ENCODE peak calls at places on chromosomes 5 and 9, in six cellular contexts. D is neuronal stem cell, B is trophoblast cell, L is H1, Z is IMR-90, O is H9. F is an unnamed sample. For H3K9me3, the result is how much of the 10 kb centered on the place peaks cover.

GRCh38 chr5:78566747-78567449 is 81.7 kb downstream of the LHFPL2 start:
- DNase-seq in B (no peak), O (no peak), L (no peak), D (no peak), Z (peak), F (no peak)

GRCh38 chr5:143248822-143249579 is 154.5 kb downstream of the NR3C1 start:
- DNase-seq in L (no peak), O (no peak), B (no peak), Z (peak), D (no peak), F (peak)

GRCh38 chr5:39270172-39270848 is 50.9 kb upstream of the FYB1 start:
- DNase-seq in D (no peak), O (no peak), L (no peak), B (no peak), Z (no peak), F (no peak)

GRCh38 chr5:173547579-173547978 is 68.9 kb downstream of the BOD1 start:
- DNase-seq in L (no peak), Z (peak), B (no peak), D (no peak), O (no peak), F (peak)

GRCh38 chr5:42598311-42598710 is 158.3 kb upstream of the CCDC152 start:
- DNase-seq in B (no peak), Z (no peak), O (no peak), D (no peak), L (no peak), F (no peak)

GRCh38 chr9:121736964-121737462 is 85.6 kb downstream of the DAB2IP start:
- DNase-seq in Z (no peak), D (no peak), L (no peak), O (peak), B (peak), F (no peak)

GRCh38 chr5:148739023-148739422 is 84.7 kb upstream of the HTR4 start:
- DNase-seq in B (no peak), O (no peak), D (no peak), L (no peak), Z (no peak), F (no peak)

GRCh38 chr9:16687678-16688369 is 182.6 kb downstream of the BNC2 start:
- DNase-seq in B (no peak), O (no peak), L (no peak), D (no peak), Z (peak), F (peak)

GRCh38 chr9:28774433-28775029 is 1201.2 kb upstream of the C9orf72 start:
- DNase-seq in D (peak), L (no peak), Z (peak), O (no peak), B (no peak), F (peak)

GRCh38 chr9:126225611-126226609 is 100.7 kb upstream of the MVB12B start:
- DNase-seq in D (no peak), L (no peak), O (peak), B (no peak), Z (no peak), F (no peak)

GRCh38 chr9:89813482-89813881 is 208.7 kb downstream of the GADD45G start:
- DNase-seq in O (no peak), Z (no peak), L (no peak), D (no peak), B (no peak), F (no peak)

GRCh38 chr5:158484968-158485367 is 614.7 kb downstream of the EBF1 start:
- DNase-seq in L (no peak), O (no peak), D (no peak), Z (no peak), B (no peak), F (no peak)

GRCh38 chr9:19409406-19410194 is 791 bp downstream of the ACER2 start:
- DNase-seq in Z (no peak), D (no peak), O (peak), L (no peak), B (peak), F (peak)

GRCh38 chr9:85900504-85901201 is 40.3 kb upstream of the NAA35 start:
- DNase-seq in Z (peak), O (peak), B (no peak), L (peak), D (peak), F (peak)

GRCh38 chr5:127006711-127007110 is 23.6 kb downstream of the MARCHF3 start:
- DNase-seq in D (no peak), Z (peak), O (no peak), B (no peak), L (no peak), F (no peak)

GRCh38 chr5:165296401-165297130 is 1791.1 kb downstream of the MAT2B start:
- DNase-seq in L (no peak), D (no peak), Z (no peak), O (no peak), B (peak), F (no peak)

GRCh38 chr9:85344901-85345300 is 396.9 kb downstream of the AGTPBP1 start:
- DNase-seq in O (no peak), B (no peak), L (no peak), D (no peak), Z (no peak), F (no peak)

GRCh38 chr5:83718195-83718825 is 2.3 kb downstream of the HAPLN1 start:
- DNase-seq in B (peak), O (peak), Z (peak), D (peak), L (no peak), F (peak)

GRCh38 chr9:129208191-129209091 is 30.4 kb upstream of the IER5L start:
- DNase-seq in Z (no peak), O (peak), D (no peak), L (peak), B (no peak), F (no peak)

GRCh38 chr9:89455356-89455824 is 42.5 kb downstream of the SEMA4D start:
- DNase-seq in Z (no peak), L (no peak), D (no peak), B (no peak), O (no peak), F (no peak)

GRCh38 chr5:143505934-143506333 is 102.4 kb upstream of the NR3C1 start:
- DNase-seq in B (no peak), O (no peak), Z (no peak), D (no peak), L (no peak), F (no peak)

GRCh38 chr5:95235439-95235982 is 49.4 kb downstream of the MCTP1 start:
- DNase-seq in Z (no peak), L (no peak), O (no peak), D (no peak), B (no peak), F (no peak)

GRCh38 chr5:38149815-38150195 is 108.6 kb upstream of the EGFLAM start:
- DNase-seq in O (no peak), D (no peak), L (no peak), Z (no peak), B (no peak), F (no peak)

GRCh38 chr5:174951151-174951780 is 226.9 kb downstream of the MSX2 start:
- DNase-seq in B (peak), D (peak), L (peak), Z (peak), O (peak), F (peak)

GRCh38 chr5:118791986-118792734 is 196.2 kb downstream of the DTWD2 start:
- DNase-seq in B (no peak), D (peak), O (peak), Z (peak), L (peak), F (peak)

GRCh38 chr5:14109041-14109747 is 33.9 kb upstream of the TRIO start:
- DNase-seq in L (no peak), O (no peak), Z (peak), D (no peak), B (peak), F (peak)

GRCh38 chr9:114276908-114277821 is 45.7 kb upstream of the ORM1 start:
- DNase-seq in L (no peak), O (peak), D (no peak), Z (peak), B (peak), F (peak)

GRCh38 chr5:38738898-38739743 is 106.7 kb upstream of the OSMR start:
- DNase-seq in O (no peak), D (no peak), B (no peak), Z (no peak), L (no peak), F (no peak)

GRCh38 chr9:14343948-14344547 is 30.1 kb upstream of the NFIB start:
- DNase-seq in D (no peak), O (no peak), B (no peak), L (no peak), Z (no peak), F (no peak)

GRCh38 chr9:128729302-128729701 is 5.4 kb upstream of the ZDHHC12 start:
- DNase-seq in Z (no peak), O (no peak), D (no peak), B (no peak), L (no peak), F (no peak)

GRCh38 chr9:105332471-105332870 is 88.0 kb downstream of the SLC44A1 start:
- DNase-seq in B (no peak), O (no peak), L (no peak), D (no peak), Z (peak), F (no peak)

GRCh38 chr5:348726-349125 is 27.2 kb downstream of the AHRR start:
- DNase-seq in Z (no peak), O (no peak), L (no peak), D (no peak), B (no peak), F (no peak)

GRCh38 chr9:71670121-71670520 is 98.2 kb downstream of the CEMIP2 start:
- DNase-seq in Z (no peak), B (no peak), D (no peak), O (no peak), L (no peak), F (no peak)
- H3K9me3 ChIP-seq in Z (under half), B (under half), D (under half), O (under half), L (under half), F (under half)

DNA sequence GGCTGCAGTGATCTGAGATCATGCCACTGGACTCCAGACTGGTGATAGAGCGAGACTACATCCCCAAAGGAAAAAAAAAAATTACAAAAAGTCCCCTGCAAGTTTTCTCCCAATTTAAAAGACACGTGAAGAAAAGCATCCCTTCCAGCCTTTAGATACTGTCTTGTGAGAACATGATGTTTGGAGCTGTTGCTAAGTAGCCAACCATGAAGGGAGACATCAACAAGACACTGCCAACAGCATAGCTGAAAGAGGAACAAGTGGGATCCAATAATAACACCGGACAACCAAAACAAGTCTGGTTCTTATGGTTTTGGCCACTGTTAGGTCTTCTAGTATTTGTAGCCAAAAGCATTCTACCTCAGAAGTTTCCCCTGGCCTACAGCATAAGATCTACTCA is 118.9 kb upstream of the CCDC180 start:
- DNase-seq in L (no peak), Z (no peak), D (no peak), O (no peak), B (no peak), F (no peak)
- H2AK5ac ChIP-seq in L (no peak), Z (no peak), D (no peak), O (no peak), B (no peak), F (no peak)

DNA sequence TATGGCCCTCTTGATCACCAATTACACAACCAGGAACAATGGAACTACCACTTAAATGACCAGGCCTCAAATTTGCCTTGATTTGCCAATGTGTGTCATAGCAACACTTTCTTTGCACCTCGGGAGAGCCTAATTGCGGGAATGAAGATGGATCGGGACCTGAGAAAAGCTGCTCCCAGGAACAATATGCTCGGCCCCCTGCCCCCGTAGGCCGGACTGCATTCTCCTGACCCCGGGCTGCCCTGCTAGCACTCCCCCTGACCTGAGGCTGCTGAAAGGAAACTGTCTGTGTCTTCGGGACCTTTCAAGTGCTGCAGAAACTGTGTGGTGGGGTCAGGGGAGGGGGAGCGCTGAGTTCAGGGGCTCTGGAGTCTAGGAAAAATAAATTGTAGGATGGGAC is 294.3 kb upstream of the IRX1 start:
- DNase-seq in Z (no peak), O (no peak), L (no peak), D (no peak), B (no peak), F (no peak)
- H3K9ac ChIP-seq in Z (no peak), O (no peak), L (no peak), D (no peak), B (no peak), F (no peak)

GRCh38 chr5:150879358-150879757 is 25.4 kb downstream of the ZNF300 start:
- DNase-seq in O (no peak), D (no peak), B (no peak), L (no peak), Z (no peak), F (no peak)
- H3K9me3 ChIP-seq in O (under half), D (under half), B (under half), L (under half), Z (under half), F (half or more)

DNA sequence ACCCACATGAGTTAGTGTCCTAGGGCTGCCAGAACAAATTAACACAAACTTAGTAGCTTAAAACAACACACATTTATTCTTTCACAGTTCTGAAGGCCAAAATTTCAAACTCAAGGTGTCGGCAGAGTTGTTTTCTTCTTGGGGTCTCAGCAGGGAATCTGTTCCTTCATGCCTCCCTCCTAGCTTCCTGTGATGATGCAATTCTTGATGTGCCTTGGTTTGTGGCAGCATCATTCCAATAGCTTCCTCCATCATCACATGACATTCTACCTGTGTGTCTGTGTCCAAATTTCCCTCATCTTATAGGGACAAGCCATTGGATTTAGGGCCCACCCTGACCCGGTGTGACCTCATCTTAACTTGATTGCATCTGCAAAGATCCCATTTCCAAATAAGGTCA is 12.2 kb upstream of the SLC25A48 start:
- DNase-seq in O (no peak), D (no peak), Z (no peak), L (no peak), B (no peak), F (no peak)
- H2AK5ac ChIP-seq in O (no peak), D (no peak), Z (no peak), L (peak), B (no peak), F (no peak)

DNA sequence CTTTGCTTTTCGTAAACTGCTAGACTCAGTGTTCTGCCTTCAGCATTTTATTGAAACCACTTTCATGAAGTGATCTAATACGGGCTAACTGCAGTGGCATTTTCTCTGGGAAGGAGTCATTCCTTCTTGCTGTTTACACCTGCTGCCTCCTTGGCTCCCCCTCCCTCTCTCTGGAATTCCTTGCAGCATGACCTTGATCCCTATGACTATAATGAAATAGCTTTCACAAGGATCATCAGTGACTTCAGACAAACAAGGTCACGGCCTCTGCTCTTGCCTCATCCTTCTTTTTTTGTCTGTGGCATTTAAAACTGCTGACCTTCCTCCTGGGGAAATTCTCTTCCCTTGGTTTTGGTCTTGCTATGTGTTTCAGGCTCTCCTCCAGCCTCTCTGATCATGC is 90.2 kb downstream of the ZNF462 start:
- DNase-seq in B (peak), D (no peak), O (no peak), Z (peak), L (no peak), F (peak)
- H3K9ac ChIP-seq in B (no peak), D (no peak), O (no peak), Z (no peak), L (no peak), F (no peak)

DNA sequence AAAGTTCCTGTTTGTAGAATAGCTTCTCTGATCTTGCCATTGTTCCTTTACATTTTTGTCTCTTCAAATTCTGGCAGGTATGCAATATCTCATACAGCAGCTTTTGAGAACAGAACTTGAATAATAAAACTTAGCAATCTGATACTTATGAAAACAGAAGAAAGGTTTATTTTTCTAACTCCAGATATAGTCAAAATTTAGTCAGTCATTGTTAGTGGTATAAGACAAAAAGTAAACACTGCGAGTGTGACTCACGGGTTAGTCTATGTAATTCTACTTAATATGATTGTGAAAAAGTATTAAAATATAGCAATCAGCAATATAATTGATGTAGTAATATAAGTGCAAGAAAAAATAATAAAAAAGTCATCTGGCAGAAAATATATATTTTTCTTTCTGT is 910.4 kb downstream of the DNAH5 start:
- DNase-seq in B (no peak), L (no peak), D (no peak), O (no peak), Z (peak), F (no peak)
- H3K9me3 ChIP-seq in B (under half), L (under half), D (under half), O (under half), Z (under half), F (under half)